ENCODE peak calls at places on chromosome 3, in ten cellular contexts. One of them, this sample, is unnamed.

GRCh38 chr3:177811111-177811510 is 613.8 kb upstream of the TBL1XR1 start:
- DNase-seq in MCF 10A: no peak
- DNase-seq in ovary: no peak
- DNase-seq in B cell: peak; percentile 53
- DNase-seq in Peyer's patch: no peak
- DNase-seq in nephron progenitor cell: no peak
- DNase-seq in fibroblast of lung: no peak
- DNase-seq in HL-60: no peak
- DNase-seq in psoas muscle: no peak
- DNase-seq in progenitor cell of endocrine pancreas: no peak
- DNase-seq in this sample: no peak

GRCh38 chr3:141237701-141238521 is 6.3 kb downstream of the PXYLP1 start:
- DNase-seq in MCF 10A: no peak
- DNase-seq in ovary: no peak
- DNase-seq in B cell: no peak
- DNase-seq in Peyer's patch: no peak
- DNase-seq in nephron progenitor cell: no peak
- DNase-seq in fibroblast of lung: no peak
- DNase-seq in HL-60: no peak
- DNase-seq in psoas muscle: peak; percentile 67
- DNase-seq in progenitor cell of endocrine pancreas: no peak
- DNase-seq in this sample: no peak

GRCh38 chr3:71441217-71441924 is 142.2 kb downstream of the FOXP1 start:
- DNase-seq in MCF 10A: peak; percentile 30
- DNase-seq in ovary: no peak
- DNase-seq in B cell: no peak
- DNase-seq in Peyer's patch: no peak
- DNase-seq in nephron progenitor cell: no peak
- DNase-seq in fibroblast of lung: no peak
- DNase-seq in HL-60: peak; percentile 41
- DNase-seq in psoas muscle: no peak
- DNase-seq in progenitor cell of endocrine pancreas: no peak
- DNase-seq in this sample: no peak

GRCh38 chr3:192577271-192577670 is 150.1 kb downstream of the FGF12 start:
- DNase-seq in MCF 10A: no peak
- DNase-seq in ovary: no peak
- DNase-seq in B cell: no peak
- DNase-seq in Peyer's patch: no peak
- DNase-seq in nephron progenitor cell: no peak
- DNase-seq in fibroblast of lung: no peak
- DNase-seq in HL-60: no peak
- DNase-seq in psoas muscle: no peak
- DNase-seq in progenitor cell of endocrine pancreas: no peak
- DNase-seq in this sample: no peak

GRCh38 chr3:149393355-149394165 is 16.1 kb upstream of the TM4SF1 start:
- DNase-seq in MCF 10A: peak; percentile 84
- DNase-seq in ovary: peak; percentile 53
- DNase-seq in B cell: peak; percentile 31
- DNase-seq in Peyer's patch: peak; percentile 20
- DNase-seq in nephron progenitor cell: peak; percentile 59
- DNase-seq in fibroblast of lung: peak; percentile 86
- DNase-seq in HL-60: peak; percentile 73
- DNase-seq in psoas muscle: peak; percentile 53
- DNase-seq in progenitor cell of endocrine pancreas: peak; percentile 32
- DNase-seq in this sample: peak; percentile 65

GRCh38 chr3:182618085-182618732 is 175.1 kb upstream of the ATP11B start:
- DNase-seq in MCF 10A: peak; percentile 47
- DNase-seq in ovary: no peak
- DNase-seq in B cell: peak; percentile 1
- DNase-seq in Peyer's patch: no peak
- DNase-seq in nephron progenitor cell: peak; percentile 15
- DNase-seq in fibroblast of lung: peak; percentile 8
- DNase-seq in HL-60: no peak
- DNase-seq in psoas muscle: no peak
- DNase-seq in progenitor cell of endocrine pancreas: no peak
- DNase-seq in this sample: no peak

GRCh38 chr3:165185707-165186327 is 10.4 kb downstream of the SLITRK3 start:
- DNase-seq in MCF 10A: peak; percentile 78
- DNase-seq in ovary: no peak
- DNase-seq in B cell: peak; percentile 36
- DNase-seq in Peyer's patch: no peak
- DNase-seq in nephron progenitor cell: peak; percentile 64
- DNase-seq in fibroblast of lung: peak; percentile 68
- DNase-seq in HL-60: peak; percentile 52
- DNase-seq in psoas muscle: peak; percentile 12
- DNase-seq in progenitor cell of endocrine pancreas: peak; percentile 38
- DNase-seq in this sample: no peak

GRCh38 chr3:39502838-39503145 is 35.3 kb downstream of the MOBP start:
- DNase-seq in MCF 10A: no peak
- DNase-seq in ovary: no peak
- DNase-seq in B cell: no peak
- DNase-seq in Peyer's patch: no peak
- DNase-seq in nephron progenitor cell: no peak
- DNase-seq in fibroblast of lung: no peak
- DNase-seq in HL-60: no peak
- DNase-seq in psoas muscle: no peak
- DNase-seq in progenitor cell of endocrine pancreas: no peak
- DNase-seq in this sample: no peak

GRCh38 chr3:120791958-120792357 is 49.4 kb downstream of the GTF2E1 start:
- DNase-seq in MCF 10A: peak; percentile 9
- DNase-seq in ovary: no peak
- DNase-seq in B cell: no peak
- DNase-seq in Peyer's patch: no peak
- DNase-seq in nephron progenitor cell: no peak
- DNase-seq in fibroblast of lung: peak; percentile 15
- DNase-seq in HL-60: no peak
- DNase-seq in psoas muscle: no peak
- DNase-seq in progenitor cell of endocrine pancreas: no peak
- DNase-seq in this sample: peak; percentile 34

GRCh38 chr3:65855370-65856100 is 183.2 kb downstream of the MAGI1 start:
- DNase-seq in MCF 10A: peak; percentile 58
- DNase-seq in ovary: no peak
- DNase-seq in B cell: no peak
- DNase-seq in Peyer's patch: no peak
- DNase-seq in nephron progenitor cell: no peak
- DNase-seq in fibroblast of lung: peak; percentile 34
- DNase-seq in HL-60: no peak
- DNase-seq in psoas muscle: peak; percentile 22
- DNase-seq in progenitor cell of endocrine pancreas: no peak
- DNase-seq in this sample: no peak

GRCh38 chr3:135907422-135908165 is 57.9 kb upstream of the PPP2R3A start:
- DNase-seq in MCF 10A: no peak
- DNase-seq in ovary: no peak
- DNase-seq in B cell: no peak
- DNase-seq in Peyer's patch: no peak
- DNase-seq in nephron progenitor cell: no peak
- DNase-seq in fibroblast of lung: no peak
- DNase-seq in HL-60: no peak
- DNase-seq in psoas muscle: no peak
- DNase-seq in progenitor cell of endocrine pancreas: no peak
- DNase-seq in this sample: no peak

GRCh38 chr3:131053021-131053420 is 26.3 kb downstream of the NEK11 start:
- DNase-seq in MCF 10A: no peak
- DNase-seq in ovary: no peak
- DNase-seq in B cell: no peak
- DNase-seq in Peyer's patch: no peak
- DNase-seq in nephron progenitor cell: no peak
- DNase-seq in fibroblast of lung: peak; percentile 47
- DNase-seq in HL-60: no peak
- DNase-seq in psoas muscle: no peak
- DNase-seq in progenitor cell of endocrine pancreas: no peak
- DNase-seq in this sample: no peak

GRCh38 chr3:125062904-125063618 is 7.3 kb upstream of the HEG1 start:
- DNase-seq in MCF 10A: peak; percentile 83
- DNase-seq in ovary: peak; percentile 46
- DNase-seq in B cell: no peak
- DNase-seq in Peyer's patch: no peak
- DNase-seq in nephron progenitor cell: no peak
- DNase-seq in fibroblast of lung: peak; percentile 90
- DNase-seq in HL-60: no peak
- DNase-seq in psoas muscle: no peak
- DNase-seq in progenitor cell of endocrine pancreas: peak; percentile 24
- DNase-seq in this sample: no peak

GRCh38 chr3:115156255-115156654 is 9.2 kb upstream of the ZBTB20 start:
- DNase-seq in MCF 10A: no peak
- DNase-seq in ovary: no peak
- DNase-seq in B cell: no peak
- DNase-seq in Peyer's patch: no peak
- DNase-seq in nephron progenitor cell: no peak
- DNase-seq in fibroblast of lung: no peak
- DNase-seq in HL-60: no peak
- DNase-seq in psoas muscle: no peak
- DNase-seq in progenitor cell of endocrine pancreas: no peak
- DNase-seq in this sample: no peak

GRCh38 chr3:157436583-157437300 is at the start of gene PTX3:
- DNase-seq in MCF 10A: peak; percentile 83
- DNase-seq in ovary: peak; percentile 28
- DNase-seq in B cell: no peak
- DNase-seq in Peyer's patch: no peak
- DNase-seq in nephron progenitor cell: peak; percentile 14
- DNase-seq in fibroblast of lung: peak; percentile 99
- DNase-seq in HL-60: peak; percentile 88
- DNase-seq in psoas muscle: peak; percentile 39
- DNase-seq in progenitor cell of endocrine pancreas: no peak
- DNase-seq in this sample: peak; percentile 72

GRCh38 chr3:133941390-133941789 is 45.7 kb upstream of the RAB6B start:
- DNase-seq in MCF 10A: peak; percentile 84
- DNase-seq in ovary: peak; percentile 65
- DNase-seq in B cell: no peak
- DNase-seq in Peyer's patch: no peak
- DNase-seq in nephron progenitor cell: peak; percentile 57
- DNase-seq in fibroblast of lung: peak; percentile 90
- DNase-seq in HL-60: no peak
- DNase-seq in psoas muscle: no peak
- DNase-seq in progenitor cell of endocrine pancreas: no peak
- DNase-seq in this sample: no peak

GRCh38 chr3:189836795-189837194 is 205.6 kb downstream of the TP63 start:
- DNase-seq in MCF 10A: no peak
- DNase-seq in ovary: no peak
- DNase-seq in B cell: no peak
- DNase-seq in Peyer's patch: no peak
- DNase-seq in nephron progenitor cell: no peak
- DNase-seq in fibroblast of lung: no peak
- DNase-seq in HL-60: no peak
- DNase-seq in psoas muscle: no peak
- DNase-seq in progenitor cell of endocrine pancreas: no peak
- DNase-seq in this sample: no peak

GRCh38 chr3:156516951-156517350 is 38.0 kb downstream of the SSR3 start:
- DNase-seq in MCF 10A: no peak
- DNase-seq in ovary: no peak
- DNase-seq in B cell: no peak
- DNase-seq in Peyer's patch: no peak
- DNase-seq in nephron progenitor cell: no peak
- DNase-seq in fibroblast of lung: no peak
- DNase-seq in HL-60: no peak
- DNase-seq in psoas muscle: no peak
- DNase-seq in progenitor cell of endocrine pancreas: no peak
- DNase-seq in this sample: no peak

DNA sequence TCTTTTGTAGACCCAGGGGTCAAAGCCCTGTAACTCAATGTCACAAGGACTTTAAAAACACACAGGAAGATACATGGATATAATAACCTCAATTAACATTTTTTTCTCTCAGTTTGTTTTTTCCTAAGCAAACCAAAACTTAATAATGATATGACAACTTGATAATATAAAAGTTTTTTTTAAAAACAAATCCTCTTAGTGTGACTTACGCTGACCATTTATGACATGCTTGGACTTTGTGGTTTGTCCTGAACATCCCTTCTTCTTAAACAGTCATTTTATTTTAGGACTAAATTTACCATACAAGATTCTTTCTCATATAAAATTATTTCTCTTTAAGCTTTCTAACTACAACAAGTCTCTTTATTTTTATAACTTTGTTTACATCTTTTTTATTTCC is 25.4 kb upstream of the FAM3D start:
- DNase-seq in MCF 10A: peak; percentile 46
- DNase-seq in ovary: no peak
- DNase-seq in B cell: no peak
- DNase-seq in Peyer's patch: no peak
- DNase-seq in nephron progenitor cell: no peak
- DNase-seq in fibroblast of lung: peak; percentile 36
- DNase-seq in HL-60: no peak
- DNase-seq in psoas muscle: no peak
- DNase-seq in progenitor cell of endocrine pancreas: no peak
- DNase-seq in this sample: peak; percentile 5
- TF ChIP-seq CTCF in MCF 10A: no peak
- TF ChIP-seq CTCF in ovary: no peak
- TF ChIP-seq CTCF in B cell: no peak
- TF ChIP-seq CTCF in Peyer's patch: no peak
- TF ChIP-seq CTCF in nephron progenitor cell: no peak
- TF ChIP-seq CTCF in fibroblast of lung: no peak
- TF ChIP-seq CTCF in HL-60: no peak
- TF ChIP-seq CTCF in psoas muscle: no peak
- TF ChIP-seq CTCF in progenitor cell of endocrine pancreas: no peak
- TF ChIP-seq CTCF in this sample: no peak

GRCh38 chr3:175941352-175941751 is 1082.2 kb downstream of the NAALADL2 start:
- DNase-seq in MCF 10A: no peak
- DNase-seq in ovary: no peak
- DNase-seq in B cell: no peak
- DNase-seq in Peyer's patch: no peak
- DNase-seq in nephron progenitor cell: no peak
- DNase-seq in fibroblast of lung: no peak
- DNase-seq in HL-60: peak; percentile 17
- DNase-seq in psoas muscle: no peak
- DNase-seq in progenitor cell of endocrine pancreas: no peak
- DNase-seq in this sample: no peak
- TF ChIP-seq CTCF in MCF 10A: peak; percentile 26
- TF ChIP-seq CTCF in ovary: no peak
- TF ChIP-seq CTCF in B cell: peak; percentile 14
- TF ChIP-seq CTCF in Peyer's patch: peak; percentile 7
- TF ChIP-seq CTCF in nephron progenitor cell: peak; percentile 16
- TF ChIP-seq CTCF in fibroblast of lung: no peak
- TF ChIP-seq CTCF in HL-60: no peak
- TF ChIP-seq CTCF in psoas muscle: no peak
- TF ChIP-seq CTCF in progenitor cell of endocrine pancreas: no peak
- TF ChIP-seq CTCF in this sample: peak; percentile 42

GRCh38 chr3:122982202-122983185 is 45.1 kb downstream of the SEMA5B start:
- DNase-seq in MCF 10A: no peak
- DNase-seq in ovary: no peak
- DNase-seq in B cell: no peak
- DNase-seq in Peyer's patch: no peak
- DNase-seq in nephron progenitor cell: no peak
- DNase-seq in fibroblast of lung: no peak
- DNase-seq in HL-60: no peak
- DNase-seq in psoas muscle: no peak
- DNase-seq in progenitor cell of endocrine pancreas: no peak
- DNase-seq in this sample: no peak
- TF ChIP-seq CTCF in MCF 10A: no peak
- TF ChIP-seq CTCF in ovary: no peak
- TF ChIP-seq CTCF in B cell: no peak
- TF ChIP-seq CTCF in Peyer's patch: no peak
- TF ChIP-seq CTCF in nephron progenitor cell: peak; percentile 16
- TF ChIP-seq CTCF in fibroblast of lung: no peak
- TF ChIP-seq CTCF in HL-60: no peak
- TF ChIP-seq CTCF in psoas muscle: no peak
- TF ChIP-seq CTCF in progenitor cell of endocrine pancreas: no peak
- TF ChIP-seq CTCF in this sample: peak; percentile 19

DNA sequence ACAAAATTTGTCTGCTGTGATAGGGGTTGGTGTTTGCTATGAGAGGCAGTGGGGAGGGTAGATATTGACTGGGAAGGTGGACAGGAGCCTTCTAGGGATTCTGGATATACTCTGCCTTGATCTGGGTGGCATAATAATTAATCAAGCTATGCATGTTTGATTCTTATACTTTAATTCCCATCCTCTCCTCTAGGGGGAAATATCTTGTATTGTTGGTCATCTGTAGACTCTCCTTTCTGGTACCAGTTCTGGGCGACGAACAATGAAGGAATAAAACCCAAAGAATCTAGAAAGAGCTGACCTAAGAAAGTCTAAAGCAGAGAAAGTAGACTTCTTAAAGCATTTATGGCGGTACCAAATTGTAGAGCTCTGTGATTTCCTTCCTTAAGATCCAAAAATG is 198.2 kb upstream of the STRIT1 start:
- DNase-seq in MCF 10A: no peak
- DNase-seq in ovary: no peak
- DNase-seq in B cell: no peak
- DNase-seq in Peyer's patch: no peak
- DNase-seq in nephron progenitor cell: no peak
- DNase-seq in fibroblast of lung: no peak
- DNase-seq in HL-60: no peak
- DNase-seq in psoas muscle: no peak
- DNase-seq in progenitor cell of endocrine pancreas: no peak
- DNase-seq in this sample: no peak
- TF ChIP-seq CTCF in MCF 10A: no peak
- TF ChIP-seq CTCF in ovary: no peak
- TF ChIP-seq CTCF in B cell: no peak
- TF ChIP-seq CTCF in Peyer's patch: no peak
- TF ChIP-seq CTCF in nephron progenitor cell: no peak
- TF ChIP-seq CTCF in fibroblast of lung: no peak
- TF ChIP-seq CTCF in HL-60: no peak
- TF ChIP-seq CTCF in psoas muscle: no peak
- TF ChIP-seq CTCF in progenitor cell of endocrine pancreas: no peak
- TF ChIP-seq CTCF in this sample: peak; percentile 19

This sample was measured in retinal pigment epithelial cell.